ENCODE peak calls at places on chromosomes 7 and 10, in six cellular contexts. U is adrenal gland, M is Karpas-422, V is cardiac fibroblast, X is lower lobe of right lung, Z is cardiac muscle cell. H is an unnamed sample.

GRCh38 chr7:150755473-150756099 is 18.4 kb downstream of the GIMAP5 start:
- DNase-seq in U (no peak), M (no peak), V (no peak), X (no peak), Z (no peak), H (no peak)

GRCh38 chr10:104690081-104690480 is 49.0 kb downstream of the SORCS3 start:
- DNase-seq in U (no peak), M (no peak), V (no peak), X (no peak), Z (no peak), H (no peak)

GRCh38 chr7:130092598-130092997 is 22.3 kb downstream of the KLHDC10 start:
- DNase-seq in U (no peak), M (no peak), V (no peak), X (no peak), Z (no peak), H (no peak)

GRCh38 chr10:67836972-67837371 is 1.0 kb downstream of the DNAJC12 start:
- DNase-seq in U (no peak), M (no peak), V (no peak), X (no peak), Z (no peak), H (no peak)

GRCh38 chr7:27112960-27113949 is 10.8 kb upstream of the HOXA2 start:
- DNase-seq in U (peak; percentile 86), M (no peak), V (peak; percentile 53), X (peak; percentile 53), Z (peak; percentile 37), H (no peak)

GRCh38 chr10:128096486-128097199 is 29.6 kb downstream of the MKI67 start:
- DNase-seq in U (no peak), M (no peak), V (peak; percentile 19), X (no peak), Z (no peak), H (no peak)

GRCh38 chr10:69474688-69475432 is 23.6 kb downstream of the TSPAN15 start:
- DNase-seq in U (peak; percentile 49), M (no peak), V (peak; percentile 74), X (no peak), Z (no peak), H (no peak)

GRCh38 chr10:95289003-95289920 is 1.5 kb downstream of the PDLIM1 start:
- DNase-seq in U (no peak), M (peak; percentile 40), V (peak; percentile 53), X (no peak), Z (no peak), H (no peak)

GRCh38 chr7:140262242-140262903 is 85.6 kb upstream of the KDM7A start:
- DNase-seq in U (no peak), M (no peak), V (no peak), X (no peak), Z (no peak), H (no peak)

GRCh38 chr7:94612253-94612652 is 43.7 kb downstream of the SGCE start:
- DNase-seq in U (no peak), M (no peak), V (no peak), X (no peak), Z (no peak), H (no peak)

GRCh38 chr10:48494073-48494472 is 110.8 kb downstream of the ARHGAP22 start:
- DNase-seq in U (no peak), M (no peak), V (no peak), X (no peak), Z (no peak), H (no peak)

GRCh38 chr10:43852644-43853214 is 204.0 kb upstream of the ZNF32 start:
- DNase-seq in U (no peak), M (no peak), V (no peak), X (no peak), Z (no peak), H (no peak)

GRCh38 chr7:94417921-94418320 is 23.2 kb downstream of the COL1A2 start:
- DNase-seq in U (no peak), M (no peak), V (peak; percentile 29), X (no peak), Z (no peak), H (no peak)

GRCh38 chr10:92219516-92219915 is 71.4 kb downstream of the CPEB3 start:
- DNase-seq in U (no peak), M (no peak), V (no peak), X (no peak), Z (no peak), H (no peak)

GRCh38 chr10:71806706-71807556 is 33.6 kb upstream of the VSIR start:
- DNase-seq in U (no peak), M (no peak), V (no peak), X (no peak), Z (no peak), H (no peak)

GRCh38 chr10:71807557-71808510 is 34.5 kb upstream of the VSIR start:
- DNase-seq in U (no peak), M (no peak), V (no peak), X (no peak), Z (no peak), H (no peak)

GRCh38 chr10:71802715-71803488 is 29.6 kb upstream of the VSIR start:
- DNase-seq in U (no peak), M (no peak), V (no peak), X (no peak), Z (no peak), H (no peak)

GRCh38 chr10:71804067-71804466 is 30.7 kb upstream of the VSIR start:
- DNase-seq in U (no peak), M (no peak), V (no peak), X (no peak), Z (no peak), H (no peak)

DNA sequence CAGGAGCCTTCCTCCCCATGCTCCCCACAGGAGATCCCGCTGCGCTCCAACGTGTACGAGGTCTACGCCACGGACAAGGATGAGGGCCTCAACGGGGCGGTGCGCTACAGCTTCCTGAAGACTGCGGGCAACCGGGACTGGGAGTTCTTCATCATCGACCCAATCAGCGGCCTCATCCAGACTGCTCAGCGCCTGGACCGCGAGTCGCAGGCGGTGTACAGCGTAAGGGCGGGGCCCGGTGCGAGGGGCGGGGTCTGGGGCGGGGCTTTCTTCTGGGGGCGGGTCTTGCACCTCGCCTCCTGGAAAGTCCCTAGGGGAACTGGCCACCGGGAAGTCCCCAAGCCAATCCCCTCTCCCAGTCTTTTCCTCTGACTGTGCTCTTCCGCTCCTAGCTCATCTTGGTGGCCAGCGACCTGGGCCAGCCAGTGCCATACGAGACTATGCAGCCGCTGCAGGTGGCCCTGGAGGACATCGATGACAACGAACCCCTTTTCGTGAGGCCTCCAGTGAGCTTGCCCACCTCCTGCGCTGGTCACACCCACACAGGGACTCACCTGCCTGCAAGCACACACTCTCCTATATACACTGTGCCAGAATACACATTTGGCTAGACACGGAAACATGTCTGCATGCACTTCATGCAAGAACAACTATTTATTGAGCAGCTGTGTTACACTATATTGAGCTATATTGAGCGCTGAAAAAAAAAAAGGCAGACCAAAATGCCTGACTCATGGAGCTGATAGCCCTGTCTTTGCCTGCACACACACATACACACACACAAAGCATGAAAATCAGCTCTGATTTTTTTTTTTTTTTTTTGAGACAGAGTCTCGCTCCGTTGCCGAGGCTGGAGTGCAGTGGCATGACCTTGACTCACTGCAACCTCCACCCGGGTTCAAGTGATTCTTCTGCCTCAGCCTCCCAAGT is 32.7 kb upstream of the VSIR start:
- DNase-seq in U (peak; percentile 47), M (no peak), V (peak; percentile 30), X (peak; percentile 70), Z (peak; percentile 64), H (peak; percentile 46)
- H3K4me3 ChIP-seq in U (no peak overlapping the region), M (no peak overlapping the region), V (no peak overlapping the region), X (no peak overlapping the region), Z (no peak overlapping the region), H (peak overlapping the region; percentile 18)

DNA sequence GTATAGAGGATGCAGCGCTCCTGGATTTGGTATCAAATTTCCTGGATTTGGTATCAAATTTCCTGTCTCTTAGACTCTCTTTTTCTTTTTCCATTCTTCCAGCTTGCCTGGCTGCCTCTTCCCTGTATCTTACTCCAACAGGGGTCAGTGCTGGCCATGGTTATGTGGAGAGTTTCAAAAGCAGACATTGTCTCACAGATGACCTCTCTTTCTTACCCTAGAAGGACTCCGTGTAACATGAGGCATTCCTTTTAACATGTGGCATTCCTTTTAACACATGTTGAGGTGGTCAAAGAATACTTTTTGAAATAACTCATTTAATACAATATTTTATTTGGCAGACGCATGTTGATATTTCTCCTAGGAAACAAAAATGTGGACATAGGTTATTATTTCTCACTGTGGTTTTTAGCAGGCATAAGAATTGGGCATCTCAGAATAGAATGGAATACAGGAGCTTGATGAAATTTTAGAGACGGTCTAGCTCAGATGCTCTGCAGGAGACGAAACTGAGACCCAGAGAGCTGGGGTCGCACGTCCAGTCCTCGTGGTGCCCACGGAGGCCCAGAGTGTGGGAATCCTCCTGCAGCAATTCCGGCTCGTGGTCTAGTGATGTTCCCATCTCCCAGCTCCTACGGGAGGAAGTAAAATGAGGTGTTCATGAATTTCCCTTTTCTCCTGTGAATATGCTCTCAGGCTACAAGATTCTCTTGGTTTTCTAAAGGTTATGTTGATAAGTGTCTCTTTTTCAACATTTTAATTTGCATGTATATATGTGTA is 59.6 kb upstream of the PITRM1 start:
- DNase-seq in U (no peak), M (no peak), V (peak; percentile 30), X (no peak), Z (no peak), H (no peak)
- H3K4me3 ChIP-seq in U (no peak overlapping the region), M (no peak overlapping the region), V (no peak overlapping the region), X (no peak overlapping the region), Z (no peak overlapping the region), H (no peak overlapping the region)

GRCh38 chr7:105677395-105677701 is 96.1 kb upstream of the EFCAB10 start:
- DNase-seq in U (no peak), M (no peak), V (no peak), X (no peak), Z (no peak), H (no peak)
- H3K4me3 ChIP-seq in U (no peak overlapping the region), M (no peak overlapping the region), V (no peak overlapping the region), X (peak overlapping the region; percentile 53), Z (no peak overlapping the region), H (no peak overlapping the region)

GRCh38 chr7:132576723-132577089 is 436 bp upstream of the PLXNA4 start:
- DNase-seq in U (no peak), M (no peak), V (no peak), X (no peak), Z (peak; percentile 42), H (no peak)

GRCh38 chr7:132575336-132575986 is 809 bp downstream of the PLXNA4 start:
- DNase-seq in U (peak; percentile 22), M (no peak), V (peak; percentile 76), X (no peak), Z (peak; percentile 71), H (peak; percentile 76)

GRCh38 chr7:132577206-132578049 is 1.2 kb upstream of the PLXNA4 start:
- DNase-seq in U (peak; percentile 51), M (no peak), V (peak; percentile 89), X (no peak), Z (peak; percentile 90), H (peak; percentile 80)

GRCh38 chr7:132578050-132578370 is 1.7 kb upstream of the PLXNA4 start:
- DNase-seq in U (no peak), M (no peak), V (no peak), X (no peak), Z (no peak), H (no peak)

DNA sequence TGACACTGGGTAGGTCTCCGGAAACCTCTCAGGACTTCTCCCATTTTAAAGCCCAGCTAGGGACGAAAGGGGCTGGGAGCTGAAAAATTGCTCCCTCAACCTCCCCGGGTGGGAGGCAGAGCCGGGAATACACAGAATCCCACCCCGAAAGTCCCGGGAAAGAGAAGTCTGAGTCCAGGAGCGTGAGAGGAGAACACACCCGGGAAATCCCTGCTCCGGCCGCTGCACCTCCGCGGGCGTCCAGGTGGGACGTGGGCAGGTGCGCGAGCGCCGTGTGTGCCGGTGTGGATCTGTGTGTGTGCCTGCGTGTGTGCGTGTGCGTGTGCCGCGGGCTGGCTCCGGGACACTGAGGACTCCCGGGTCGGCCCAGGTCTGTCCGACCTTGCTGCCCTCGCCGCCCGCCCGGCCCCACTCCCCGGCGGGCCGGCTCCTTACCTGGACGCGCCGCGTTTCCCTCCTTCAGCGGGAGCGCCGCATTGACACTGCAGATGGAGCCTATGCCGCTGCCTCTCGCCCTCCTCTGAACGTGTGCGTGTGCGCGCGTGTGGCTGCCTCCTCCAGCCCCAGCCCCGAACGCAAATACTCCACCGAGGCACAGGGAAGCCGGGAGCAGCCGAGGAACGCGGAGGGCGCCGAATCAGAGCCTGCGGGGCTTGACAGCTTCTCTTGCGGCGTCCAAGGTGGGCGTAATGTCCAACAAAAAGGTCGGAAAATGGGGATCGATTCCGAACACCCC is at the start of gene PLXNA4:
- DNase-seq in U (no peak), M (no peak), V (peak; percentile 22), X (no peak), Z (peak; percentile 52), H (peak; percentile 22)
- H3K4me3 ChIP-seq in U (no peak within 1 kb of the TSS), M (no peak within 1 kb of the TSS), V (peak within 1 kb of the TSS; percentile 80), X (peak within 1 kb of the TSS; percentile 57), Z (peak within 1 kb of the TSS; percentile 89), H (peak within 1 kb of the TSS; percentile 45)

H was measured in testis.